ENCODE peak calls at places on chromosome 18, in five cellular contexts. P is pancreas, J is progenitor cell of endocrine pancreas, E is nephron progenitor cell, A is neural progenitor cell. N is an unnamed sample.
A peak's percentile ranks its signal among the peaks of the same experiment; 100 is the strongest.

GRCh38 chr18:46226461-46226860 is 122.3 kb downstream of the HAUS1 start:
- DNase-seq in P (no peak), J (no peak), E (no peak), A (no peak), N (no peak)

GRCh38 chr18:37383036-37383788 is 182.4 kb downstream of the CELF4 start:
- DNase-seq in P (no peak), J (no peak), E (no peak), A (no peak), N (no peak)

GRCh38 chr18:73975266-73975665 is 172.4 kb downstream of the FBXO15 start:
- DNase-seq in P (no peak), J (no peak), E (no peak), A (no peak), N (no peak)

GRCh38 chr18:23629444-23629946 is 33.2 kb downstream of the ANKRD29 start:
- DNase-seq in P (no peak), J (no peak), E (no peak), A (no peak), N (no peak)

GRCh38 chr18:48913201-48913600 is 37.6 kb downstream of the SMAD7 start:
- DNase-seq in P (no peak), J (no peak), E (no peak), A (no peak), N (no peak)

GRCh38 chr18:8798996-8799395 is 93.6 kb downstream of the MTCL1 start:
- DNase-seq in P (no peak), J (no peak), E (no peak), A (no peak), N (no peak)

GRCh38 chr18:41922171-41922570 is 32.9 kb upstream of the PIK3C3 start:
- DNase-seq in P (no peak), J (no peak), E (no peak), A (peak; percentile 31), N (no peak)

GRCh38 chr18:79497638-79498081 is 101.9 kb downstream of the NFATC1 start:
- DNase-seq in P (no peak), J (no peak), E (no peak), A (no peak), N (no peak)

GRCh38 chr18:58886864-58887612 is 22.4 kb downstream of the ZNF532 start:
- DNase-seq in P (no peak), J (no peak), E (no peak), A (no peak), N (no peak)

GRCh38 chr18:66344227-66344626 is 259.7 kb downstream of the CDH19 start:
- DNase-seq in P (no peak), J (no peak), E (no peak), A (no peak), N (no peak)

GRCh38 chr18:50099725-50100414 is 95.1 kb downstream of the MYO5B start:
- DNase-seq in P (no peak), J (no peak), E (no peak), A (no peak), N (no peak)

GRCh38 chr18:39660141-39660540 is 2094.5 kb upstream of the CELF4 start:
- DNase-seq in P (no peak), J (no peak), E (no peak), A (no peak), N (no peak)

GRCh38 chr18:48949051-48949605 is 1.6 kb downstream of the SMAD7 start:
- DNase-seq in P (peak; percentile 63), J (no peak), E (no peak), A (peak; percentile 47), N (no peak)

GRCh38 chr18:32730620-32731021 is 42.2 kb downstream of the KLHL14 start:
- DNase-seq in P (no peak), J (no peak), E (no peak), A (no peak), N (no peak)

GRCh38 chr18:74635202-74635969 is 37.7 kb downstream of the ZNF407 start:
- DNase-seq in P (no peak), J (no peak), E (peak; percentile 21), A (no peak), N (no peak)

GRCh38 chr18:50819027-50819726 is 639 bp downstream of the MRO start:
- DNase-seq in P (peak; percentile 78), J (peak; percentile 38), E (peak; percentile 47), A (peak; percentile 66), N (peak; percentile 39)

GRCh38 chr18:74336656-74337055 is 21.0 kb downstream of the C18orf63 start:
- DNase-seq in P (no peak), J (no peak), E (no peak), A (no peak), N (no peak)

GRCh38 chr18:79065802-79066201 is 3.4 kb upstream of the ATP9B start:
- DNase-seq in P (no peak), J (no peak), E (no peak), A (no peak), N (no peak)

GRCh38 chr18:31825772-31826171 is 65.1 kb upstream of the SLC25A52 start:
- DNase-seq in P (no peak), J (no peak), E (no peak), A (peak; percentile 4), N (no peak)

GRCh38 chr18:65235966-65236634 is 514.7 kb upstream of the CDH7 start:
- DNase-seq in P (peak; percentile 14), J (no peak), E (no peak), A (no peak), N (peak; percentile 8)

GRCh38 chr18:56575819-56576663 is 62.4 kb downstream of the TXNL1 start:
- DNase-seq in P (no peak), J (no peak), E (no peak), A (peak; percentile 71), N (peak; percentile 52)

GRCh38 chr18:56148373-56148772 is 490.0 kb downstream of the TXNL1 start:
- DNase-seq in P (no peak), J (no peak), E (no peak), A (no peak), N (no peak)

GRCh38 chr18:35713545-35713944 is 132.0 kb downstream of the GALNT1 start:
- DNase-seq in P (no peak), J (no peak), E (no peak), A (no peak), N (no peak)

GRCh38 chr18:525066-525797 is 24.7 kb upstream of the COLEC12 start:
- DNase-seq in P (no peak), J (no peak), E (no peak), A (no peak), N (no peak)
- TF ChIP-seq CTCF in P (no peak), J (no peak), E (no peak), A (no peak), N (no peak)

DNA sequence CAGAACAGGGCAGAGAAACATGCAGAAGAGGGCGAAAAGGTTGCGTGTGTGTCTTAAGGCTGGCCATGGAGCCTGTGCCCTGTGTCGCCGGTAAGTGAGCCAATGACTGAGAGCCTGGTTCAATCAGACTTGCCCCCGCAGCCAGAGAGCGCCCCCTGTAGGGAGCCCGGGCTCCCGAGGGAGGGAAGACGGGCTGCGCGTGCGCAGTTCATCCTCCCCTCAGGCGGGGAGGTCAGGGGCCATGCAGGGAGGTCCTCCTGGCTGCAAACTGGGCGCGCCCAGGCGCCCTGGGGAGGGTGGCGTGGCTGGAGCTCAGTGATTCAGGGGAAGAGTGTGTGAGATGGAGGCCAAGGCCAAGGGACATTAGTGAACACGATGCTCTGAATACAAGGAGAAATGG is 276.6 kb downstream of the PHLPP1 start:
- DNase-seq in P (no peak), J (no peak), E (no peak), A (no peak), N (no peak)
- TF ChIP-seq CTCF in P (no peak), J (no peak), E (no peak), A (no peak), N (no peak)

GRCh38 chr18:76689646-76690264 is 132.6 kb upstream of the ZNF236 start:
- DNase-seq in P (no peak), J (no peak), E (no peak), A (peak; percentile 25), N (no peak)
- TF ChIP-seq CTCF in P (no peak), J (peak; percentile 24), E (no peak), A (peak; percentile 20), N (no peak)

DNA sequence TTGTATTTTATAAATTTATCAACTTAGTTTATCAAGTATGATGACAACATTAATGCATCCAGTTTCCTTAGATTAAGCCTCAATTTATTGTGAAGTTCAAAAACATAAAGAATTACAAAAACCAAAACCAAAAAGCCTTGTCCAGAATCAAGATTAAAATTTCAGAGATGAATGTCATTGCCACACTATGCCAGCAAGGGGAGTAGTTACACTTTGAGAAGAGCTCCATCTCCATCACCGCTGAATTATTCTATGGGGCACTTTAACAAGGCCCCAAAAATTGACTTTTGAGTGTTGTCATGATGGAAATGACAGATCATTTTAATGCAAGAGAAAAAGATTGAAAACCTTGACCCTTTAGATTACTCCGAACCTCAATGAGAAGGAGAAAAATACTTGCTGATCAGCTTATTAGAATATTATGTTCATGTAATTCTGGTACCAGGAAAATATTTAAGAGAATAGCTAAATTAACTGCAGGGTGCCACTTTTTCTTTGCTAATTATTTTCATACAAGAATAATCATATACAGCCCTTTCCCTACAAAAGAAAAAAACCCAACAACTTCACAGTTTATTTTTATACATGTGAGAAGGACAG is 152.5 kb upstream of the AQP4 start:
- DNase-seq in P (no peak), J (no peak), E (peak; percentile 10), A (peak; percentile 49), N (no peak)
- TF ChIP-seq CTCF in P (peak; percentile 26), J (peak; percentile 72), E (peak; percentile 69), A (peak; percentile 75), N (peak; percentile 67)

DNA sequence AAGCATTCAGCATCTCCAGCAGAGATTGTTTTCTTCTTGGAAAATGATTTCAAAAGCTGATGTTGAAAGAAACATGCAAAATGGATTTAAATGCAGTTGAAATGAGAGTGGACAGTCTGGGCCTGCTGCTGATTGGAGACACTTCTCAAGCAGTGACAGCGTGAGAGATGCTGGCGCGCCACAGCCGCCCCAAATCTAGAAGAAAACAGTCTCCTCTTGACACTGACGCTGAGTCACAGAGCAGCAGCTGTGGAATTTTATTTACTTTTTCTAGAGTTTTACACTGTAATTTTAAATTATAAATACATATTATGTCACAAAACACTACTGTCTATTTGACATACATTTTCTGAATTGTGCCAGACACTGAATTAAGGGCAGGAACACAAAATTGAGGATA is 121.8 kb upstream of the TMEM200C start:
- DNase-seq in P (no peak), J (no peak), E (no peak), A (no peak), N (no peak)
- TF ChIP-seq CTCF in P (no peak), J (no peak), E (no peak), A (no peak), N (no peak)

DNA sequence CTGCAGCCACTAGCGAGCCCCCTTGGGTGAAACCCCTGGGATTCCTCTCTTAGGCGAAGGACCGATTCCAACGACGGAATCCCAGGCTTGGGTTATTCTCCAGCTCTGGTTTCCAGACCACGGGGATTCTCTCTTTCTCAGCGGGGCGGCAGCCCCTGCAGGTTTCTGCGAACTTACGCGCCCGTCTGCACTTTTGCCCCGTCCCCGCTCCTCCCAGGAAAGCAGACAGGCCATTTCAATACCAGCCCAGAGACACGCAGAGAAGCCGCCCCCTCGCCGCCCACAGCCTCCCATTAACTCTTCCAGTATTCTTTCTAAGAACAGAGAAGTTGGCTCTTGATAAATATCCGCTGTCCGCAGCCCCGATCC is 1.2 kb downstream of the CBLN2 start:
- DNase-seq in P (no peak), J (no peak), E (peak; percentile 38), A (peak; percentile 52), N (no peak)
- TF ChIP-seq CTCF in P (no peak), J (no peak), E (no peak), A (no peak), N (no peak)

GRCh38 chr18:9973461-9973860 is 59.6 kb downstream of the VAPA start:
- DNase-seq in P (no peak), J (no peak), E (no peak), A (no peak), N (no peak)
- TF ChIP-seq CTCF in P (no peak), J (no peak), E (no peak), A (no peak), N (no peak)

N was measured in endothelial cell.